ENCODE peak calls at places on chromosomes 5 and 9, in six cellular contexts. X, O, J, L, P and E are unnamed samples.

GRCh38 chr9:89788457-89788856 is 183.6 kb downstream of the GADD45G start:
- DNase-seq in J (no peak), X (no peak), O (no peak), P (no peak), L (no peak), E (no peak)

GRCh38 chr9:136047775-136048559 is 47.1 kb downstream of the NACC2 start:
- DNase-seq in O (no peak), L (no peak), X (no peak), J (no peak), P (no peak), E (no peak)

GRCh38 chr5:33433303-33434255 is 7.2 kb upstream of the TARS1 start:
- DNase-seq in O (peak; percentile 68), X (no peak), J (no peak), P (no peak), L (peak; percentile 30), E (no peak)

GRCh38 chr9:103245369-103245768 is 250.2 kb downstream of the CYLC2 start:
- DNase-seq in J (no peak), O (no peak), X (no peak), L (no peak), P (no peak), E (no peak)

GRCh38 chr5:59592101-59592500 is 301.4 kb downstream of the PDE4D start:
- DNase-seq in O (peak; percentile 25), J (no peak), X (no peak), P (no peak), L (no peak), E (no peak)

GRCh38 chr9:37220971-37221370 is 100.6 kb downstream of the ZCCHC7 start:
- DNase-seq in L (no peak), P (no peak), O (peak; percentile 46), J (no peak), X (no peak), E (no peak)

GRCh38 chr9:136944094-136944518 is 432 bp downstream of the FBXW5 start:
- DNase-seq in X (no peak), J (no peak), O (peak; percentile 55), P (peak; percentile 49), L (no peak), E (no peak)

GRCh38 chr9:98135938-98136337 is 16.9 kb upstream of the TRIM14 start:
- DNase-seq in L (no peak), J (no peak), X (no peak), O (no peak), P (no peak), E (peak; percentile 6)

GRCh38 chr9:79049371-79049770 is 522.4 kb upstream of the TLE4 start:
- DNase-seq in O (no peak), X (no peak), J (no peak), L (no peak), P (no peak), E (no peak)

GRCh38 chr5:153711755-153712154 is 221.3 kb downstream of the GRIA1 start:
- DNase-seq in X (no peak), L (no peak), O (peak; percentile 6), J (no peak), P (no peak), E (no peak)

GRCh38 chr5:21097661-21098060 is 1109.7 kb upstream of the CDH18 start:
- DNase-seq in J (no peak), X (no peak), L (no peak), P (no peak), O (no peak), E (no peak)

GRCh38 chr9:5459289-5459829 is 9.0 kb downstream of the CD274 start:
- DNase-seq in P (peak; percentile 32), X (no peak), L (no peak), O (no peak), J (no peak), E (no peak)

GRCh38 chr5:150946351-150946905 is 41.6 kb upstream of the ZNF300 start:
- DNase-seq in P (peak; percentile 54), X (peak; percentile 63), J (peak; percentile 88), O (peak; percentile 39), L (peak; percentile 53), E (peak; percentile 76)

GRCh38 chr5:39662945-39663344 is 238.2 kb upstream of the DAB2 start:
- DNase-seq in P (no peak), X (no peak), J (no peak), O (no peak), L (no peak), E (no peak)

GRCh38 chr5:98096155-98096554 is 677.3 kb upstream of the RGMB start:
- DNase-seq in J (no peak), X (no peak), L (no peak), O (peak; percentile 92), P (no peak), E (no peak)

GRCh38 chr5:177416334-177416733 is 7.0 kb upstream of the F12 start:
- DNase-seq in O (peak; percentile 35), X (peak; percentile 73), L (peak; percentile 61), J (peak; percentile 61), P (no peak), E (no peak)

GRCh38 chr9:131728961-131729360 is 10.9 kb downstream of the RAPGEF1 start:
- DNase-seq in O (no peak), J (no peak), L (peak; percentile 59), P (no peak), X (no peak), E (peak; percentile 88)

GRCh38 chr5:107467137-107467932 is 203.4 kb downstream of the EFNA5 start:
- DNase-seq in J (no peak), L (peak; percentile 46), O (no peak), X (no peak), P (no peak), E (no peak)

GRCh38 chr5:128345247-128345646 is 192.8 kb downstream of the FBN2 start:
- DNase-seq in L (no peak), J (no peak), O (no peak), X (no peak), P (no peak), E (peak; percentile 73)

GRCh38 chr9:70954607-70955143 is 166.7 kb downstream of the TRPM3 start:
- DNase-seq in P (no peak), L (no peak), X (no peak), J (no peak), O (no peak), E (no peak)

GRCh38 chr9:35605336-35606137 is 475 bp downstream of the TESK1 start:
- DNase-seq in P (no peak), L (peak; percentile 35), X (peak; percentile 63), J (peak; percentile 42), O (no peak), E (peak; percentile 91)

GRCh38 chr9:81224166-81224858 is 465.0 kb downstream of the TLE1 start:
- DNase-seq in O (no peak), X (no peak), P (no peak), L (no peak), J (no peak), E (no peak)

GRCh38 chr9:69324549-69325401 is at the start of gene ENTREP1:
- DNase-seq in J (peak; percentile 29), X (peak; percentile 84), P (peak; percentile 83), L (peak; percentile 75), O (no peak), E (peak; percentile 84)

GRCh38 chr5:7763621-7764072 is 87.3 kb downstream of the CFAP90 start:
- DNase-seq in O (no peak), J (no peak), P (no peak), L (no peak), X (no peak), E (no peak)

GRCh38 chr5:1636981-1637638 is 113.3 kb upstream of the LPCAT1 start:
- DNase-seq in O (no peak), X (peak; percentile 31), J (peak; percentile 11), P (no peak), L (no peak), E (peak; percentile 69)

DNA sequence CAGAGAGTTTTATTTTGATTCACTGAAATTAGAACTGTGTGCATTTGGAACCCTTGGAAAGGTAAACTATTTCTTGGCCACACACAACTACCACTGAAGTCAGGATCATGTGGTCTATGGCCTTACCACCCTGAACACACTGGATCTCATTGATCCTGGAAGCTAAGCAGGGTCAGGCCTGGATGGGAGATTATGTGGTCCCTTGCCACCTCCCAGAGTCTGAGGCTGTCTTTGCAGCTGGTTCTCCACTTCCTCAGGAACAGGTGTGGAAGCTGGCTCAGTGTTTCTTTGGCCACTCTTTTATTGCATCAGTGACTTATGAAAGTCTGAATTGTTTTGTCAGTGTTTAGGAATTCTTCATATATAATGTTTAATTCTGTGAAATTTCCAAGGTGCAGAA is 89.2 kb downstream of the TEK start:
- DNase-seq in P (no peak), J (no peak), O (peak; percentile 38), X (no peak), L (no peak), E (no peak)
- TF ChIP-seq CTCF in P (peak; percentile 7), J (no peak), O (no peak), X (no peak), L (no peak), E (no peak)

GRCh38 chr9:16726718-16727451 is 143.6 kb downstream of the BNC2 start:
- DNase-seq in X (peak; percentile 76), J (peak; percentile 88), P (peak; percentile 62), L (peak; percentile 66), O (peak; percentile 83), E (peak; percentile 78)
- H3K4me3 ChIP-seq in X (peak overlapping the region; percentile 57), J (peak overlapping the region; percentile 70), P (peak overlapping the region; percentile 46), L (peak overlapping the region; percentile 46), O (peak overlapping the region; percentile 62), E (peak overlapping the region; percentile 34)

GRCh38 chr5:141848771-141849370 is 29.3 kb downstream of the PCDH1 start:
- DNase-seq in X (peak; percentile 73), J (peak; percentile 70), P (peak; percentile 80), L (peak; percentile 79), O (peak; percentile 66), E (no peak)

GRCh38 chr5:141850183-141850768 is 27.9 kb downstream of the PCDH1 start:
- DNase-seq in X (no peak), L (no peak), J (peak; percentile 45), P (no peak), O (peak; percentile 17), E (no peak)

GRCh38 chr5:141851195-141851874 is 26.9 kb downstream of the PCDH1 start:
- DNase-seq in L (no peak), J (no peak), X (no peak), O (no peak), P (no peak), E (no peak)

GRCh38 chr5:141850786-141851185 is 27.4 kb downstream of the PCDH1 start:
- DNase-seq in P (no peak), O (no peak), J (no peak), X (no peak), L (no peak), E (no peak)

DNA sequence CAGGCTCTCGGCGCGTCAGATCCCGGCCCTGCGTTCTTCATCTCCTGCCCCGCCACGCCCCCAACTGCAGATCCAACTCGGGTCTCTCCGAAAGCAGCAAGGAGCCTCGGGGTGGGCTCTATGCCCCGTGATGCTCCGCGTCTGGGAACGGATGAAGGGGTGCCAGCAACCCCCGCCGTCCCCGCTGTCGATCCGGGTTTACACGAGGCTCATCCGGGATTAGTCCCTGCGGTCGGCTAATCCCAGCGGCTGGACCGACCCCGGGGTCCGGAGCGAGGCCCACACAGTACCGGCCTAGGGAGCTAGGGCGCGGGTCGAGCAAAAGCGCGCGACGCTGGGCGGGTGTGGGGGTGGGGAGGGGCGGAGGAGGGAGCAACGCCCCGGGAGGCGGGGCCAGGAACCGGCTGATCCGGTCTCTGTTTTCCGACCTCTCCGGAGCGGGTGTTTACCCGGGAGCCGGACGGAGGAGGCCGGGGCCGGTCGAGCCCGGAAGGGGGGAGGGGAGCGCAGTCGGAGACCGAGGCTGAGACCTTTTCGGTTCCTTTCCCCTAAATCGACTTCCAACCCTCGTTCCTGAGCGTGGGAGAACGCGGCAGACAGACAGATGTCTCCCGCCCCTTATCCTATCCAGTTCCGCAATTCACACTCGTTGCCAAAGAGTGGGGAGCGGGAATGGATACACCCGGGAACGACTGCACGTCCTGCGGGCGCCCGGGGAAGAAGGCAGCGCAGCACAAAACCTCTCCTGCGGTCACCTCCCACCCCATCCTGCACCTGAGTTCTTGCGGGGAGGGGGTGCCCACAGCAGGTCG is 28.6 kb downstream of the PCDH1 start:
- DNase-seq in P (peak; percentile 95), J (peak; percentile 86), X (peak; percentile 96), O (peak; percentile 51), L (peak; percentile 95), E (peak; percentile 93)
- TF ChIP-seq POLR2A in P (peak; percentile 43), J (peak; percentile 81), X (peak; percentile 77), O (peak; percentile 51), L (peak; percentile 87), E (no peak)

GRCh38 chr5:15206133-15206532 is 293.8 kb upstream of the FBXL7 start:
- DNase-seq in O (no peak), L (no peak), J (no peak), X (no peak), P (no peak), E (no peak)
- TF ChIP-seq CTCF in O (no peak), L (no peak), J (no peak), X (no peak), P (no peak), E (no peak)